ENCODE peak calls at places on chromosomes 7 and 10, in ten cellular contexts. One of them, this sample, is unnamed.
A peak's percentile ranks its signal among the peaks of the same experiment; 100 is the strongest.

GRCh38 chr10:129742742-129743550 is 221.1 kb downstream of the EBF3 start:
- DNase-seq in upper lobe of right lung: peak; percentile 50
- DNase-seq in left ventricle myocardium inferior: no peak
- DNase-seq in small intestine: no peak
- DNase-seq in GM23248: no peak
- DNase-seq in endodermal cell: no peak
- DNase-seq in hepatocyte: no peak
- DNase-seq in PC-9: no peak
- DNase-seq in CD4-positive, alpha-beta memory T cell: no peak
- DNase-seq in thoracic aorta: no peak
- DNase-seq in this sample: no peak

GRCh38 chr10:20748551-20748950 is 148.6 kb downstream of the NEBL start:
- DNase-seq in hepatocyte: no peak
- DNase-seq in left ventricle myocardium inferior: no peak
- DNase-seq in CD4-positive, alpha-beta memory T cell: no peak
- DNase-seq in small intestine: no peak
- DNase-seq in PC-9: no peak
- DNase-seq in thoracic aorta: no peak
- DNase-seq in upper lobe of right lung: no peak
- DNase-seq in GM23248: no peak
- DNase-seq in endodermal cell: no peak
- DNase-seq in this sample: no peak

GRCh38 chr10:53430127-53430891 is 657.7 kb upstream of the MBL2 start:
- DNase-seq in PC-9: no peak
- DNase-seq in upper lobe of right lung: no peak
- DNase-seq in small intestine: no peak
- DNase-seq in GM23248: no peak
- DNase-seq in thoracic aorta: no peak
- DNase-seq in endodermal cell: no peak
- DNase-seq in left ventricle myocardium inferior: no peak
- DNase-seq in hepatocyte: no peak
- DNase-seq in CD4-positive, alpha-beta memory T cell: no peak
- DNase-seq in this sample: no peak

GRCh38 chr10:119728172-119728800 is 2.4 kb downstream of the INPP5F start:
- DNase-seq in left ventricle myocardium inferior: no peak
- DNase-seq in endodermal cell: no peak
- DNase-seq in thoracic aorta: no peak
- DNase-seq in upper lobe of right lung: no peak
- DNase-seq in hepatocyte: no peak
- DNase-seq in small intestine: no peak
- DNase-seq in CD4-positive, alpha-beta memory T cell: no peak
- DNase-seq in PC-9: no peak
- DNase-seq in GM23248: no peak
- DNase-seq in this sample: no peak

GRCh38 chr7:4707980-4708411 is 25.9 kb downstream of the FOXK1 start:
- DNase-seq in thoracic aorta: no peak
- DNase-seq in PC-9: no peak
- DNase-seq in upper lobe of right lung: no peak
- DNase-seq in GM23248: no peak
- DNase-seq in hepatocyte: no peak
- DNase-seq in endodermal cell: peak; percentile 95
- DNase-seq in CD4-positive, alpha-beta memory T cell: no peak
- DNase-seq in small intestine: no peak
- DNase-seq in left ventricle myocardium inferior: no peak
- DNase-seq in this sample: no peak

GRCh38 chr10:114022292-114022691 is 21.4 kb upstream of the ADRB1 start:
- DNase-seq in endodermal cell: no peak
- DNase-seq in upper lobe of right lung: no peak
- DNase-seq in hepatocyte: no peak
- DNase-seq in thoracic aorta: no peak
- DNase-seq in small intestine: no peak
- DNase-seq in CD4-positive, alpha-beta memory T cell: no peak
- DNase-seq in GM23248: peak; percentile 16
- DNase-seq in left ventricle myocardium inferior: peak; percentile 80
- DNase-seq in PC-9: no peak
- DNase-seq in this sample: peak; percentile 92

GRCh38 chr10:47319798-47320197 is 2.5 kb upstream of the GDF2 start:
- DNase-seq in PC-9: no peak
- DNase-seq in CD4-positive, alpha-beta memory T cell: no peak
- DNase-seq in left ventricle myocardium inferior: no peak
- DNase-seq in endodermal cell: no peak
- DNase-seq in GM23248: no peak
- DNase-seq in thoracic aorta: no peak
- DNase-seq in small intestine: no peak
- DNase-seq in hepatocyte: no peak
- DNase-seq in upper lobe of right lung: no peak
- DNase-seq in this sample: no peak

GRCh38 chr7:69465262-69465661 is 133.0 kb upstream of the AUTS2 start:
- DNase-seq in left ventricle myocardium inferior: no peak
- DNase-seq in GM23248: no peak
- DNase-seq in upper lobe of right lung: no peak
- DNase-seq in endodermal cell: no peak
- DNase-seq in small intestine: no peak
- DNase-seq in PC-9: no peak
- DNase-seq in CD4-positive, alpha-beta memory T cell: no peak
- DNase-seq in thoracic aorta: no peak
- DNase-seq in hepatocyte: no peak
- DNase-seq in this sample: no peak

GRCh38 chr10:5589963-5590511 is 65.3 kb downstream of the CALML3 start:
- DNase-seq in endodermal cell: peak; percentile 70
- DNase-seq in small intestine: no peak
- DNase-seq in CD4-positive, alpha-beta memory T cell: peak; percentile 3
- DNase-seq in GM23248: peak; percentile 54
- DNase-seq in left ventricle myocardium inferior: no peak
- DNase-seq in upper lobe of right lung: peak; percentile 29
- DNase-seq in PC-9: peak; percentile 49
- DNase-seq in hepatocyte: no peak
- DNase-seq in thoracic aorta: no peak
- DNase-seq in this sample: peak; percentile 16

GRCh38 chr7:102004229-102004628 is 186.8 kb downstream of the CUX1 start:
- DNase-seq in endodermal cell: no peak
- DNase-seq in hepatocyte: no peak
- DNase-seq in upper lobe of right lung: no peak
- DNase-seq in left ventricle myocardium inferior: no peak
- DNase-seq in PC-9: no peak
- DNase-seq in GM23248: no peak
- DNase-seq in CD4-positive, alpha-beta memory T cell: no peak
- DNase-seq in thoracic aorta: no peak
- DNase-seq in small intestine: no peak
- DNase-seq in this sample: no peak

GRCh38 chr10:108465871-108466641 is 1301.5 kb upstream of the SORCS1 start:
- DNase-seq in PC-9: no peak
- DNase-seq in left ventricle myocardium inferior: peak; percentile 22
- DNase-seq in CD4-positive, alpha-beta memory T cell: no peak
- DNase-seq in thoracic aorta: no peak
- DNase-seq in endodermal cell: peak; percentile 83
- DNase-seq in small intestine: no peak
- DNase-seq in GM23248: peak; percentile 85
- DNase-seq in hepatocyte: peak; percentile 69
- DNase-seq in upper lobe of right lung: peak; percentile 73
- DNase-seq in this sample: peak; percentile 62
- H3K4me3 ChIP-seq in PC-9: no peak overlapping the region
- H3K4me3 ChIP-seq in left ventricle myocardium inferior: peak overlapping the region; percentile 62
- H3K4me3 ChIP-seq in CD4-positive, alpha-beta memory T cell: no peak overlapping the region
- H3K4me3 ChIP-seq in thoracic aorta: peak overlapping the region; percentile 84
- H3K4me3 ChIP-seq in endodermal cell: peak overlapping the region; percentile 56
- H3K4me3 ChIP-seq in small intestine: peak overlapping the region; percentile 39
- H3K4me3 ChIP-seq in GM23248: peak overlapping the region; percentile 80
- H3K4me3 ChIP-seq in hepatocyte: peak overlapping the region; percentile 93
- H3K4me3 ChIP-seq in upper lobe of right lung: peak overlapping the region; percentile 52
- H3K4me3 ChIP-seq in this sample: peak overlapping the region; percentile 36

GRCh38 chr7:118858651-118859149 is 634.2 kb downstream of the ANKRD7 start:
- DNase-seq in upper lobe of right lung: peak; percentile 40
- DNase-seq in CD4-positive, alpha-beta memory T cell: no peak
- DNase-seq in endodermal cell: no peak
- DNase-seq in hepatocyte: no peak
- DNase-seq in left ventricle myocardium inferior: no peak
- DNase-seq in PC-9: no peak
- DNase-seq in small intestine: no peak
- DNase-seq in thoracic aorta: no peak
- DNase-seq in GM23248: no peak
- DNase-seq in this sample: peak; percentile 47
- H3K4me1 ChIP-seq in upper lobe of right lung: no peaks in the 10 kb centered on the region
- H3K4me1 ChIP-seq in CD4-positive, alpha-beta memory T cell: no peaks in the 10 kb centered on the region
- H3K4me1 ChIP-seq in endodermal cell: no peaks in the 10 kb centered on the region
- H3K4me1 ChIP-seq in hepatocyte: no peaks in the 10 kb centered on the region
- H3K4me1 ChIP-seq in left ventricle myocardium inferior: no peaks in the 10 kb centered on the region
- H3K4me1 ChIP-seq in PC-9: no peaks in the 10 kb centered on the region
- H3K4me1 ChIP-seq in small intestine: no peaks in the 10 kb centered on the region
- H3K4me1 ChIP-seq in thoracic aorta: no peaks in the 10 kb centered on the region
- H3K4me1 ChIP-seq in GM23248: no peaks in the 10 kb centered on the region
- H3K4me1 ChIP-seq in this sample: no peaks in the 10 kb centered on the region

GRCh38 chr7:130069179-130069977 is 956 bp upstream of the KLHDC10 start:
- DNase-seq in hepatocyte: no peak
- DNase-seq in small intestine: peak; percentile 25
- DNase-seq in CD4-positive, alpha-beta memory T cell: no peak
- DNase-seq in GM23248: no peak
- DNase-seq in endodermal cell: no peak
- DNase-seq in upper lobe of right lung: no peak
- DNase-seq in thoracic aorta: no peak
- DNase-seq in left ventricle myocardium inferior: no peak
- DNase-seq in PC-9: no peak
- DNase-seq in this sample: no peak

GRCh38 chr7:130065500-130066152 is 4.7 kb upstream of the KLHDC10 start:
- DNase-seq in endodermal cell: peak; percentile 23
- DNase-seq in hepatocyte: no peak
- DNase-seq in GM23248: peak; percentile 16
- DNase-seq in left ventricle myocardium inferior: no peak
- DNase-seq in upper lobe of right lung: no peak
- DNase-seq in thoracic aorta: no peak
- DNase-seq in small intestine: no peak
- DNase-seq in PC-9: no peak
- DNase-seq in CD4-positive, alpha-beta memory T cell: no peak
- DNase-seq in this sample: no peak

GRCh38 chr7:130069978-130070899 is at the start of gene KLHDC10:
- DNase-seq in PC-9: peak; percentile 98
- DNase-seq in CD4-positive, alpha-beta memory T cell: peak; percentile 97
- DNase-seq in GM23248: peak; percentile 98
- DNase-seq in left ventricle myocardium inferior: peak; percentile 97
- DNase-seq in endodermal cell: peak; percentile 98
- DNase-seq in small intestine: peak; percentile 99
- DNase-seq in hepatocyte: peak; percentile 98
- DNase-seq in thoracic aorta: peak; percentile 98
- DNase-seq in upper lobe of right lung: peak; percentile 97
- DNase-seq in this sample: peak; percentile 97

GRCh38 chr7:130071701-130072622 is 1.6 kb downstream of the KLHDC10 start:
- DNase-seq in PC-9: peak; percentile 66
- DNase-seq in hepatocyte: peak; percentile 88
- DNase-seq in thoracic aorta: no peak
- DNase-seq in GM23248: peak; percentile 88
- DNase-seq in small intestine: peak; percentile 89
- DNase-seq in left ventricle myocardium inferior: no peak
- DNase-seq in CD4-positive, alpha-beta memory T cell: peak; percentile 60
- DNase-seq in upper lobe of right lung: no peak
- DNase-seq in endodermal cell: peak; percentile 80
- DNase-seq in this sample: peak; percentile 29

GRCh38 chr7:130070900-130071622 is 727 bp downstream of the KLHDC10 start:
- DNase-seq in CD4-positive, alpha-beta memory T cell: no peak
- DNase-seq in endodermal cell: no peak
- DNase-seq in upper lobe of right lung: no peak
- DNase-seq in hepatocyte: peak; percentile 19
- DNase-seq in left ventricle myocardium inferior: no peak
- DNase-seq in PC-9: no peak
- DNase-seq in small intestine: peak; percentile 28
- DNase-seq in thoracic aorta: no peak
- DNase-seq in GM23248: peak; percentile 48
- DNase-seq in this sample: no peak
- H3K27ac ChIP-seq in CD4-positive, alpha-beta memory T cell: peak overlapping the region; percentile 68
- H3K27ac ChIP-seq in endodermal cell: no peak overlapping the region
- H3K27ac ChIP-seq in upper lobe of right lung: peak overlapping the region; percentile 82
- H3K27ac ChIP-seq in hepatocyte: peak overlapping the region; percentile 78
- H3K27ac ChIP-seq in left ventricle myocardium inferior: peak overlapping the region; percentile 92
- H3K27ac ChIP-seq in PC-9: peak overlapping the region; percentile 57
- H3K27ac ChIP-seq in small intestine: peak overlapping the region; percentile 63
- H3K27ac ChIP-seq in thoracic aorta: peak overlapping the region; percentile 61
- H3K27ac ChIP-seq in GM23248: peak overlapping the region; percentile 47
- H3K27ac ChIP-seq in this sample: peak overlapping the region; percentile 13

GRCh38 chr10:44968887-44969400 is 9.3 kb downstream of the RASSF4 start:
- DNase-seq in endodermal cell: no peak
- DNase-seq in thoracic aorta: no peak
- DNase-seq in GM23248: no peak
- DNase-seq in hepatocyte: no peak
- DNase-seq in small intestine: no peak
- DNase-seq in CD4-positive, alpha-beta memory T cell: no peak
- DNase-seq in upper lobe of right lung: no peak
- DNase-seq in left ventricle myocardium inferior: no peak
- DNase-seq in PC-9: no peak
- DNase-seq in this sample: no peak

GRCh38 chr10:44969854-44970253 is 8.8 kb downstream of the DEPP1 start:
- DNase-seq in hepatocyte: no peak
- DNase-seq in thoracic aorta: no peak
- DNase-seq in left ventricle myocardium inferior: peak; percentile 66
- DNase-seq in endodermal cell: no peak
- DNase-seq in CD4-positive, alpha-beta memory T cell: no peak
- DNase-seq in small intestine: no peak
- DNase-seq in upper lobe of right lung: no peak
- DNase-seq in GM23248: no peak
- DNase-seq in PC-9: no peak
- DNase-seq in this sample: no peak

GRCh38 chr10:44966816-44967509 is 7.4 kb downstream of the RASSF4 start:
- DNase-seq in hepatocyte: no peak
- DNase-seq in small intestine: no peak
- DNase-seq in upper lobe of right lung: no peak
- DNase-seq in PC-9: no peak
- DNase-seq in CD4-positive, alpha-beta memory T cell: no peak
- DNase-seq in left ventricle myocardium inferior: no peak
- DNase-seq in thoracic aorta: no peak
- DNase-seq in GM23248: no peak
- DNase-seq in endodermal cell: no peak
- DNase-seq in this sample: no peak

GRCh38 chr10:44967596-44967995 is 8.0 kb downstream of the RASSF4 start:
- DNase-seq in endodermal cell: peak; percentile 29
- DNase-seq in GM23248: no peak
- DNase-seq in hepatocyte: no peak
- DNase-seq in thoracic aorta: no peak
- DNase-seq in CD4-positive, alpha-beta memory T cell: no peak
- DNase-seq in left ventricle myocardium inferior: no peak
- DNase-seq in small intestine: no peak
- DNase-seq in PC-9: no peak
- DNase-seq in upper lobe of right lung: no peak
- DNase-seq in this sample: no peak

DNA sequence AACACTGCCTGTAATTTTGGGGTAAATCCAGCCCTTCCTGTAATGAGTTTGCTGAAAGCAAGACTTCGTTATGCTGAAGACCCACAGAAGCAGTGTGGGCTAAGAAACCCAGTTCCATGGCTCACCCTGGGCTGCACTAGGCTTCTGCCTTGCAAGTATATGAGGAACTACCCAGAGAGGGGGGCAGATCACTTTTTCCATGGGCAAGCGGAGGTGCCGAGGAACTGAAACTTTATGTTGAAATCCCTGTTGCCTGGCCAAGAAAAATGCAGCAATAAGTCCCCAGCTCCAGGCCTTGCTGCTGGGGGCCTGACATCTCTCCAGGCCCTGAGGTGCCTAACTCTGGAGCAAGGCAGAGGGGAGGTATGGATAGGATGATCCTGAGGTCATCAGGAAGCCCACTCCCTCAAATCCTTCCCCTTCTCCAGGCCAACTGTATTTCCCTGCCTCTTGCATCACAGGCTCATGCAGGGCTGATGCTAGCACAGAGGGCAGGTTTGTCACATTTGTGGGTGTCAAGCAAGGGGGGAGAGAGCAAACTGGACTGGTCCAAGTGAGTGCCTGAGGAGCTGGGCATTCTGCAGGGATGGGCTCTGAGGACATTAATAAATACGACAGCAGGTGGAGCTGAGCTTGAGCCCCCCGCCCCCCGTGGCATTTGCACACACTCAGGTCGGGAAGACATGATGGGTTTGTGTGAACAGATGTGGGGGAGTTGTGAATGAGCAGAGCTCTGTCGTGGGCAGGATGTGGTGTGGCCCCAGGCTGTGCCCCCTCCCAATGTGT is 8.7 kb downstream of the RASSF4 start:
- DNase-seq in PC-9: no peak
- DNase-seq in hepatocyte: no peak
- DNase-seq in thoracic aorta: no peak
- DNase-seq in small intestine: no peak
- DNase-seq in left ventricle myocardium inferior: no peak
- DNase-seq in CD4-positive, alpha-beta memory T cell: no peak
- DNase-seq in upper lobe of right lung: no peak
- DNase-seq in endodermal cell: no peak
- DNase-seq in GM23248: peak; percentile 62
- DNase-seq in this sample: no peak
- H3K4me3 ChIP-seq in PC-9: no peak overlapping the region
- H3K4me3 ChIP-seq in hepatocyte: no peak overlapping the region
- H3K4me3 ChIP-seq in thoracic aorta: peak overlapping the region; percentile 3
- H3K4me3 ChIP-seq in small intestine: no peak overlapping the region
- H3K4me3 ChIP-seq in left ventricle myocardium inferior: peak overlapping the region; percentile 33
- H3K4me3 ChIP-seq in CD4-positive, alpha-beta memory T cell: no peak overlapping the region
- H3K4me3 ChIP-seq in upper lobe of right lung: no peak overlapping the region
- H3K4me3 ChIP-seq in endodermal cell: no peak overlapping the region
- H3K4me3 ChIP-seq in GM23248: no peak overlapping the region
- H3K4me3 ChIP-seq in this sample: no peak overlapping the region